ENCODE peak calls at places on chromosomes 13 and 19, in five cellular contexts. One of them, this sample, is unnamed.
A peak's percentile ranks its signal among the peaks of the same experiment; 100 is the strongest.

GRCh38 chr19:1163283-1163933 is 10.7 kb downstream of the SBNO2 start:
- DNase-seq in effector memory CD4-positive, alpha-beta T cell: no peak
- DNase-seq in ecto neural progenitor cell: no peak
- DNase-seq in left ventricle myocardium superior: peak; percentile 64
- DNase-seq in NCI-H1092 treated with DMSO at 0.1 percent for 48 hours: no peak
- DNase-seq in this sample: peak; percentile 8

GRCh38 chr19:6271721-6272410 is 7.9 kb downstream of the MLLT1 start:
- DNase-seq in effector memory CD4-positive, alpha-beta T cell: no peak
- DNase-seq in ecto neural progenitor cell: no peak
- DNase-seq in left ventricle myocardium superior: peak; percentile 96
- DNase-seq in NCI-H1092 treated with DMSO at 0.1 percent for 48 hours: peak; percentile 81
- DNase-seq in this sample: peak; percentile 94

GRCh38 chr19:55447421-55448174 is 4.5 kb upstream of the SHISA7 start:
- DNase-seq in effector memory CD4-positive, alpha-beta T cell: no peak
- DNase-seq in ecto neural progenitor cell: no peak
- DNase-seq in left ventricle myocardium superior: no peak
- DNase-seq in NCI-H1092 treated with DMSO at 0.1 percent for 48 hours: peak; percentile 22
- DNase-seq in this sample: peak; percentile 60

GRCh38 chr19:15466851-15467733 is 2.7 kb upstream of the RASAL3 start:
- DNase-seq in effector memory CD4-positive, alpha-beta T cell: peak; percentile 57
- DNase-seq in ecto neural progenitor cell: no peak
- DNase-seq in left ventricle myocardium superior: no peak
- DNase-seq in NCI-H1092 treated with DMSO at 0.1 percent for 48 hours: no peak
- DNase-seq in this sample: no peak

GRCh38 chr19:2615782-2616181 is 86.7 kb downstream of the GNG7 start:
- DNase-seq in effector memory CD4-positive, alpha-beta T cell: no peak
- DNase-seq in ecto neural progenitor cell: no peak
- DNase-seq in left ventricle myocardium superior: no peak
- DNase-seq in NCI-H1092 treated with DMSO at 0.1 percent for 48 hours: no peak
- DNase-seq in this sample: no peak

GRCh38 chr13:80084086-80084676 is 256.7 kb downstream of the SPRY2 start:
- DNase-seq in effector memory CD4-positive, alpha-beta T cell: no peak
- DNase-seq in ecto neural progenitor cell: no peak
- DNase-seq in left ventricle myocardium superior: no peak
- DNase-seq in NCI-H1092 treated with DMSO at 0.1 percent for 48 hours: peak; percentile 26
- DNase-seq in this sample: no peak

GRCh38 chr13:31048521-31048920 is 113.2 kb downstream of the HSPH1 start:
- DNase-seq in effector memory CD4-positive, alpha-beta T cell: no peak
- DNase-seq in ecto neural progenitor cell: no peak
- DNase-seq in left ventricle myocardium superior: no peak
- DNase-seq in NCI-H1092 treated with DMSO at 0.1 percent for 48 hours: no peak
- DNase-seq in this sample: no peak

GRCh38 chr13:63336549-63336948 is 1920.9 kb upstream of the PCDH20 start:
- DNase-seq in effector memory CD4-positive, alpha-beta T cell: no peak
- DNase-seq in ecto neural progenitor cell: no peak
- DNase-seq in left ventricle myocardium superior: no peak
- DNase-seq in NCI-H1092 treated with DMSO at 0.1 percent for 48 hours: no peak
- DNase-seq in this sample: no peak

GRCh38 chr13:66210677-66211076 is 1019.5 kb downstream of the PCDH9 start:
- DNase-seq in effector memory CD4-positive, alpha-beta T cell: no peak
- DNase-seq in ecto neural progenitor cell: no peak
- DNase-seq in left ventricle myocardium superior: no peak
- DNase-seq in NCI-H1092 treated with DMSO at 0.1 percent for 48 hours: no peak
- DNase-seq in this sample: no peak